ENCODE peak calls at places on chromosome 2, in nine cellular contexts. K is HuH-7; M is neural crest cell; P is stimulated activated CD8-positive, alpha-beta memory T cell treated with anti-CD3 and anti-CD28 coated beads, Interleukin-15, amount 100 ng/mL, for 1 hour; N is H54; B is GM23338; T is fibroblast of mammary gland; Q is NCI-H510A; L is stimulated activated CD4-positive, alpha-beta T cell treated with anti-CD3 and anti-CD28 coated beads, Interleukin-15, amount 100 ng/mL, for 24 hours. S is an unnamed sample.

GRCh38 chr2:24820598-24821432 is 27.6 kb downstream of the CENPO start:
- DNase-seq in K (no peak), M (no peak), P (no peak), N (no peak), B (no peak), T (no peak), Q (no peak), L (no peak), S (peak)

GRCh38 chr2:238985931-238986446 is 138.1 kb downstream of the TWIST2 start:
- DNase-seq in K (no peak), M (peak), P (no peak), N (no peak), B (peak), T (no peak), Q (no peak), L (no peak), S (no peak)

GRCh38 chr2:47310801-47311560 is 92.0 kb upstream of the MSH2 start:
- DNase-seq in K (no peak), M (peak), P (no peak), N (no peak), B (no peak), T (no peak), Q (no peak), L (no peak), S (no peak)

GRCh38 chr2:120729410-120730052 is 6.1 kb upstream of the GLI2 start:
- DNase-seq in K (no peak), M (no peak), P (no peak), N (peak), B (no peak), T (peak), Q (no peak), L (no peak), S (no peak)

GRCh38 chr2:157077753-157078152 is 179.8 kb upstream of the GALNT5 start:
- DNase-seq in K (no peak), M (no peak), P (no peak), N (no peak), B (no peak), T (no peak), Q (no peak), L (no peak), S (no peak)

GRCh38 chr2:54639609-54640008 is 83.9 kb upstream of the EML6 start:
- DNase-seq in K (no peak), M (no peak), P (no peak), N (no peak), B (no peak), T (peak), Q (no peak), L (no peak), S (no peak)

GRCh38 chr2:152577611-152578010 is 139.7 kb downstream of the PRPF40A start:
- DNase-seq in K (no peak), M (no peak), P (no peak), N (no peak), B (no peak), T (no peak), Q (no peak), L (no peak), S (no peak)

GRCh38 chr2:240455227-240455718 is 19.8 kb downstream of the GPC1 start:
- DNase-seq in K (no peak), M (no peak), P (no peak), N (no peak), B (no peak), T (no peak), Q (no peak), L (no peak), S (no peak)

GRCh38 chr2:177392373-177393246 is at the start of gene AGPS:
- DNase-seq in K (peak), M (peak), P (peak), N (peak), B (peak), T (peak), Q (peak), L (peak), S (peak)

GRCh38 chr2:129724021-129724757 is 255.3 kb upstream of the RAB6C start:
- DNase-seq in K (no peak), M (no peak), P (no peak), N (no peak), B (no peak), T (no peak), Q (no peak), L (no peak), S (no peak)

GRCh38 chr2:177902395-177903160 is 170.0 kb downstream of the PDE11A start:
- DNase-seq in K (no peak), M (no peak), P (no peak), N (no peak), B (no peak), T (no peak), Q (no peak), L (no peak), S (no peak)

GRCh38 chr2:171318463-171318934 is 115.3 kb downstream of the METTL8 start:
- DNase-seq in K (no peak), M (peak), P (no peak), N (no peak), B (peak), T (no peak), Q (no peak), L (peak), S (no peak)

GRCh38 chr2:82344670-82345069 is 2040.1 kb upstream of the LRRTM1 start:
- DNase-seq in K (peak), M (no peak), P (no peak), N (no peak), B (peak), T (no peak), Q (no peak), L (no peak), S (no peak)